ENCODE peak calls at places on chromosomes 6 and 20, in seven cellular contexts. L is activated T-cell treated with anti-CD3 and anti-CD28 coated beads for 1 hour; N is NCI-H524; E is HS-5; U is BJ; Q is stimulated activated CD4-positive, alpha-beta T cell treated with anti-CD3 and anti-CD28 coated beads, Interleukin-2, amount 100 ng/mL, for 48 hours; P is psoas muscle. Y is an unnamed sample.

GRCh38 chr6:11656486-11656885 is 118.9 kb downstream of the TMEM170B start:
- DNase-seq in L (no peak), N (no peak), E (no peak), U (no peak), Q (no peak), P (no peak), Y (no peak)

GRCh38 chr20:63642518-63643247 is 10.5 kb downstream of the STMN3 start:
- DNase-seq in L (no peak), N (no peak), E (no peak), U (no peak), Q (no peak), P (no peak), Y (no peak)

GRCh38 chr20:10573273-10573950 is 100.4 kb downstream of the JAG1 start:
- DNase-seq in L (no peak), N (no peak), E (no peak), U (no peak), Q (no peak), P (no peak), Y (no peak)

GRCh38 chr20:2752631-2753455 is 47.6 kb downstream of the CPXM1 start:
- DNase-seq in L (peak), N (peak), E (no peak), U (no peak), Q (peak), P (no peak), Y (no peak)

GRCh38 chr20:59820204-59821041 is 113.0 kb downstream of the SYCP2 start:
- DNase-seq in L (no peak), N (no peak), E (no peak), U (no peak), Q (no peak), P (no peak), Y (peak)

GRCh38 chr20:5135363-5136012 is 8.7 kb downstream of the CDS2 start:
- DNase-seq in L (no peak), N (no peak), E (no peak), U (no peak), Q (no peak), P (no peak), Y (no peak)

GRCh38 chr20:17499041-17499440 is 32.1 kb downstream of the BFSP1 start:
- DNase-seq in L (no peak), N (no peak), E (peak), U (peak), Q (no peak), P (no peak), Y (no peak)

GRCh38 chr20:14780508-14780907 is 443.1 kb upstream of the FLRT3 start:
- DNase-seq in L (no peak), N (no peak), E (peak), U (no peak), Q (no peak), P (no peak), Y (no peak)

GRCh38 chr6:101114703-101115102 is 233.6 kb upstream of the ASCC3 start:
- DNase-seq in L (no peak), N (peak), E (peak), U (no peak), Q (no peak), P (no peak), Y (no peak)

GRCh38 chr20:2387180-2387577 is 6.5 kb downstream of the TGM6 start:
- DNase-seq in L (no peak), N (peak), E (no peak), U (no peak), Q (peak), P (no peak), Y (no peak)

GRCh38 chr6:82270791-82271392 is 23.3 kb upstream of the IBTK start:
- DNase-seq in L (no peak), N (no peak), E (no peak), U (no peak), Q (no peak), P (no peak), Y (no peak)

GRCh38 chr6:38498085-38498484 is 141.6 kb downstream of the BTBD9 start:
- DNase-seq in L (no peak), N (no peak), E (no peak), U (no peak), Q (no peak), P (no peak), Y (no peak)

GRCh38 chr6:31128093-31128676 is 7.9 kb upstream of the CDSN start:
- DNase-seq in L (peak), N (no peak), E (no peak), U (no peak), Q (peak), P (peak), Y (peak)

GRCh38 chr6:48325701-48326100 is 214.7 kb upstream of the PTCHD4 start:
- DNase-seq in L (no peak), N (no peak), E (no peak), U (no peak), Q (no peak), P (no peak), Y (no peak)

GRCh38 chr20:36116813-36117441 is 37.6 kb upstream of the EPB41L1 start:
- DNase-seq in L (no peak), N (no peak), E (peak), U (peak), Q (no peak), P (no peak), Y (no peak)

GRCh38 chr6:127462391-127462790 is 3.2 kb upstream of the KIAA0408 start:
- DNase-seq in L (no peak), N (no peak), E (no peak), U (no peak), Q (no peak), P (no peak), Y (no peak)

GRCh38 chr20:62051166-62051900 is 14.3 kb downstream of the TAF4 start:
- DNase-seq in L (no peak), N (no peak), E (no peak), U (no peak), Q (no peak), P (no peak), Y (no peak)

GRCh38 chr6:10425973-10426780 is 11.3 kb upstream of the TFAP2A start:
- DNase-seq in L (no peak), N (peak), E (no peak), U (no peak), Q (no peak), P (peak), Y (no peak)

GRCh38 chr20:48769111-48769879 is 58.5 kb downstream of the PREX1 start:
- DNase-seq in L (peak), N (no peak), E (no peak), U (no peak), Q (peak), P (no peak), Y (no peak)

GRCh38 chr6:38599261-38599660 is 40.5 kb downstream of the BTBD9 start:
- DNase-seq in L (no peak), N (no peak), E (no peak), U (no peak), Q (no peak), P (no peak), Y (no peak)

GRCh38 chr6:127554435-127555006 is 22.5 kb upstream of the C6orf58 start:
- DNase-seq in L (no peak), N (peak), E (no peak), U (no peak), Q (no peak), P (no peak), Y (no peak)

GRCh38 chr6:63844287-63844686 is 208.7 kb downstream of the PHF3 start:
- DNase-seq in L (no peak), N (no peak), E (no peak), U (no peak), Q (no peak), P (no peak), Y (no peak)

GRCh38 chr6:30006170-30007131 is 54.6 kb upstream of the POLR1H start:
- DNase-seq in L (peak), N (no peak), E (no peak), U (no peak), Q (no peak), P (peak), Y (peak)

GRCh38 chr20:40682104-40683045 is 6.7 kb downstream of the MAFB start:
- DNase-seq in L (no peak), N (no peak), E (no peak), U (no peak), Q (no peak), P (no peak), Y (peak)

GRCh38 chr6:16955899-16956298 is 146.0 kb upstream of the STMND1 start:
- DNase-seq in L (no peak), N (no peak), E (no peak), U (no peak), Q (no peak), P (no peak), Y (no peak)

GRCh38 chr20:51800132-51800721 is 2.1 kb downstream of the SALL4 start:
- DNase-seq in L (peak), N (peak), E (peak), U (no peak), Q (peak), P (peak), Y (peak)